ENCODE peak calls at places on chromosomes 1 and 21, in ten cellular contexts. X, F, N, C, H, I, E, L, A and U are unnamed samples.

GRCh38 chr1:179310721-179311120 is 17.1 kb downstream of the SOAT1 start:
- DNase-seq in L (no peak), N (no peak), F (peak), X (peak), H (peak), C (no peak), E (no peak), A (peak), I (peak), U (no peak)

GRCh38 chr1:1022322-1023090 is 2.6 kb downstream of the AGRN start:
- DNase-seq in C (no peak), N (no peak), X (no peak), I (no peak), E (no peak), H (no peak), A (no peak), F (no peak), L (no peak), U (no peak)

GRCh38 chr1:4755301-4756183 is 101.1 kb downstream of the AJAP1 start:
- DNase-seq in X (no peak), L (no peak), A (no peak), N (no peak), C (no peak), H (no peak), E (no peak), I (peak), F (peak), U (no peak)

GRCh38 chr1:199612976-199613774 is 414.3 kb upstream of the NR5A2 start:
- DNase-seq in A (no peak), C (no peak), X (no peak), E (no peak), I (peak), L (no peak), F (peak), H (no peak), N (no peak), U (no peak)

GRCh38 chr1:84442256-84442655 is 36.8 kb upstream of the RPF1 start:
- DNase-seq in E (no peak), C (no peak), I (peak), H (no peak), X (peak), N (no peak), A (peak), L (no peak), F (peak), U (peak)

GRCh38 chr1:10724052-10724494 is 72.4 kb downstream of the CASZ1 start:
- DNase-seq in E (no peak), L (peak), F (peak), H (peak), C (peak), A (peak), N (no peak), I (peak), X (peak), U (no peak)

GRCh38 chr1:224637510-224637909 is 21.4 kb downstream of the CNIH3 start:
- DNase-seq in H (peak), E (no peak), F (peak), I (peak), A (peak), C (no peak), X (no peak), L (no peak), N (no peak), U (peak)

GRCh38 chr1:64060611-64061302 is 142.7 kb upstream of the UBE2U start:
- DNase-seq in L (no peak), I (peak), C (no peak), E (no peak), F (no peak), X (no peak), N (no peak), H (no peak), A (no peak), U (no peak)

GRCh38 chr1:86472165-86472564 is 3.4 kb downstream of the CLCA1 start:
- DNase-seq in L (no peak), X (no peak), C (no peak), N (no peak), A (no peak), H (no peak), E (no peak), I (no peak), F (no peak), U (no peak)

GRCh38 chr1:173202430-173203145 is 4.5 kb downstream of the TNFSF4 start:
- DNase-seq in E (no peak), A (peak), N (no peak), I (peak), X (peak), L (no peak), F (peak), H (no peak), C (no peak), U (peak)

GRCh38 chr1:227753999-227754764 is 18.9 kb downstream of the SNAP47 start:
- DNase-seq in X (no peak), L (no peak), C (peak), H (peak), A (no peak), I (peak), E (peak), N (no peak), F (peak), U (no peak)

GRCh38 chr1:89927478-89927877 is 67.4 kb upstream of the ZNF326 start:
- DNase-seq in A (no peak), H (no peak), I (no peak), E (no peak), X (no peak), N (no peak), L (no peak), C (no peak), F (no peak), U (no peak)

GRCh38 chr1:93414749-93415148 is 33.2 kb upstream of the FNBP1L start:
- DNase-seq in X (no peak), L (no peak), F (no peak), N (no peak), A (no peak), H (no peak), E (no peak), I (no peak), C (no peak), U (no peak)

GRCh38 chr1:223207293-223208066 is 64.4 kb upstream of the TLR5 start:
- DNase-seq in I (peak), X (no peak), H (no peak), E (no peak), L (no peak), F (peak), C (no peak), A (no peak), N (no peak), U (no peak)

GRCh38 chr1:21451212-21451611 is 11.3 kb downstream of the NBPF3 start:
- DNase-seq in L (no peak), E (no peak), C (no peak), I (peak), N (no peak), X (no peak), A (peak), H (no peak), F (peak), U (no peak)

GRCh38 chr1:1148061-1148460 is 25.6 kb upstream of the TTLL10 start:
- DNase-seq in F (no peak), E (no peak), N (no peak), A (no peak), I (no peak), X (no peak), H (no peak), C (no peak), L (no peak), U (no peak)

GRCh38 chr1:151157067-151157531 is 650 bp downstream of the TNFAIP8L2 start:
- DNase-seq in E (no peak), X (no peak), A (no peak), L (no peak), I (no peak), N (no peak), C (no peak), F (no peak), H (no peak), U (no peak)

GRCh38 chr1:236440373-236440772 is 46.3 kb downstream of the EDARADD start:
- DNase-seq in A (no peak), F (no peak), N (no peak), X (no peak), I (no peak), C (no peak), H (no peak), E (no peak), L (no peak), U (no peak)

GRCh38 chr1:248851390-248851789 is 7.5 kb downstream of the ZNF692 start:
- DNase-seq in L (no peak), F (no peak), X (no peak), H (no peak), N (peak), I (no peak), C (no peak), E (no peak), A (no peak), U (no peak)

GRCh38 chr1:230186003-230186863 is 119.2 kb downstream of the GALNT2 start:
- DNase-seq in X (peak), E (no peak), L (peak), I (peak), C (peak), N (peak), H (peak), F (peak), A (peak), U (peak)

GRCh38 chr1:31784356-31785019 is 20.3 kb upstream of the ADGRB2 start:
- DNase-seq in X (no peak), C (no peak), H (no peak), E (peak), L (peak), I (no peak), F (no peak), A (no peak), N (peak), U (no peak)

GRCh38 chr1:207077470-207078377 is 10.9 kb upstream of the C4BPB start:
- DNase-seq in E (no peak), N (no peak), C (no peak), A (peak), L (no peak), F (peak), I (peak), X (peak), H (peak), U (peak)

GRCh38 chr1:16013908-16014258 is 4.0 kb downstream of the HSPB7 start:
- DNase-seq in L (no peak), A (no peak), X (no peak), H (no peak), F (no peak), E (peak), C (no peak), I (no peak), N (no peak), U (no peak)

GRCh38 chr1:224589006-224589405 is 27.1 kb upstream of the CNIH3 start:
- DNase-seq in N (no peak), L (no peak), X (no peak), A (no peak), E (no peak), H (no peak), I (peak), F (peak), C (no peak), U (no peak)

GRCh38 chr1:241413386-241413785 is 56.4 kb upstream of the RGS7 start:
- DNase-seq in N (no peak), L (no peak), E (no peak), X (peak), I (peak), A (peak), F (peak), H (no peak), C (no peak), U (peak)

GRCh38 chr1:167605576-167605975 is 24.5 kb upstream of the RCSD1 start:
- DNase-seq in E (no peak), I (no peak), L (no peak), F (no peak), C (no peak), H (no peak), A (no peak), X (no peak), N (peak), U (no peak)

GRCh38 chr1:1067284-1068076 is 6.6 kb downstream of the RNF223 start:
- DNase-seq in C (no peak), F (no peak), A (no peak), X (no peak), N (no peak), E (no peak), L (peak), H (no peak), I (no peak), U (no peak)

GRCh38 chr1:110829955-110830553 is 42.9 kb upstream of the CD53 start:
- DNase-seq in A (no peak), I (peak), C (no peak), H (no peak), N (no peak), F (peak), X (peak), E (no peak), L (no peak), U (no peak)

GRCh38 chr21:28729887-28730286 is 262.8 kb downstream of the LTN1 start:
- DNase-seq in N (no peak), C (no peak), X (no peak), F (no peak), L (no peak), E (no peak), A (no peak), H (no peak), I (no peak), U (no peak)

GRCh38 chr1:212583643-212584042 is 24.9 kb upstream of the ATF3 start:
- DNase-seq in F (no peak), I (no peak), H (no peak), N (no peak), C (no peak), A (no peak), E (no peak), X (no peak), L (no peak), U (no peak)

GRCh38 chr21:46195595-46196195 is 11.4 kb upstream of the SPATC1L start:
- DNase-seq in L (peak), N (peak), A (no peak), X (no peak), I (no peak), H (no peak), F (no peak), C (no peak), E (peak), U (no peak)

GRCh38 chr1:216562383-216562782 is 139.1 kb upstream of the USH2A start:
- DNase-seq in C (no peak), N (no peak), A (no peak), I (no peak), F (no peak), H (no peak), X (no peak), E (no peak), L (no peak), U (no peak)

GRCh38 chr1:64302971-64303370 is 99.5 kb downstream of the UBE2U start:
- DNase-seq in H (no peak), X (no peak), N (no peak), C (no peak), E (no peak), A (no peak), I (peak), F (peak), L (no peak), U (no peak)

GRCh38 chr1:228882041-228882784 is 146.9 kb downstream of the RHOU start:
- DNase-seq in X (no peak), N (peak), C (no peak), E (no peak), A (no peak), H (no peak), F (no peak), I (no peak), L (no peak), U (no peak)

GRCh38 chr1:221794079-221794670 is 52.3 kb upstream of the DUSP10 start:
- DNase-seq in A (peak), I (peak), C (no peak), X (no peak), F (peak), L (no peak), H (no peak), E (no peak), N (no peak), U (no peak)

GRCh38 chr1:63909511-63909910 is 135.7 kb downstream of the ROR1 start:
- DNase-seq in I (no peak), A (no peak), C (no peak), F (peak), E (no peak), L (no peak), X (no peak), N (no peak), H (no peak), U (no peak)

GRCh38 chr1:117180571-117180970 is 30.2 kb downstream of the VTCN1 start:
- DNase-seq in F (no peak), C (no peak), H (no peak), E (peak), L (no peak), N (no peak), A (no peak), I (no peak), X (no peak), U (no peak)

GRCh38 chr1:194469282-194469681 is 1282.9 kb upstream of the B3GALT2 start:
- DNase-seq in A (no peak), L (no peak), E (no peak), F (no peak), I (no peak), H (no peak), C (no peak), N (no peak), X (no peak), U (no peak)

GRCh38 chr1:194466706-194467105 is 1280.3 kb upstream of the B3GALT2 start:
- DNase-seq in L (no peak), A (no peak), H (no peak), N (no peak), E (no peak), F (no peak), C (no peak), X (no peak), I (peak), U (no peak)
- TF ChIP-seq CTCF in L (no peak), A (peak), H (no peak), N (no peak), E (no peak), F (no peak), C (no peak), X (peak), I (peak), U (no peak)

GRCh38 chr21:36734367-36735200 is 35.7 kb downstream of the SIM2 start:
- DNase-seq in F (no peak), A (no peak), N (peak), E (no peak), H (no peak), C (no peak), I (no peak), X (no peak), L (no peak), U (no peak)

GRCh38 chr21:36730291-36731281 is 31.7 kb downstream of the SIM2 start:
- DNase-seq in A (no peak), H (no peak), E (no peak), I (peak), L (no peak), X (no peak), N (peak), C (no peak), F (no peak), U (no peak)

GRCh38 chr21:36733857-36734256 is 34.9 kb downstream of the SIM2 start:
- DNase-seq in X (no peak), L (no peak), E (no peak), N (peak), H (no peak), A (no peak), I (no peak), C (no peak), F (no peak), U (no peak)

GRCh38 chr21:36732217-36732616 is 33.3 kb downstream of the SIM2 start:
- DNase-seq in N (peak), E (no peak), F (no peak), H (no peak), A (no peak), I (no peak), L (no peak), X (no peak), C (no peak), U (no peak)

GRCh38 chr21:36732761-36733160 is 33.8 kb downstream of the SIM2 start:
- DNase-seq in L (no peak), N (peak), H (no peak), F (no peak), I (no peak), A (no peak), C (no peak), X (no peak), E (no peak), U (no peak)
- TF ChIP-seq CTCF in L (no peak), N (no peak), H (no peak), F (no peak), I (no peak), A (no peak), C (no peak), X (no peak), E (no peak), U (no peak)

GRCh38 chr1:219805191-219805590 is 123.2 kb downstream of the SLC30A10 start:
- DNase-seq in N (no peak), H (no peak), C (no peak), F (no peak), A (no peak), L (no peak), X (no peak), I (no peak), E (no peak), U (no peak)
- TF ChIP-seq CTCF in N (no peak), H (no peak), C (no peak), F (no peak), A (peak), L (no peak), X (peak), I (no peak), E (no peak), U (peak)

DNA sequence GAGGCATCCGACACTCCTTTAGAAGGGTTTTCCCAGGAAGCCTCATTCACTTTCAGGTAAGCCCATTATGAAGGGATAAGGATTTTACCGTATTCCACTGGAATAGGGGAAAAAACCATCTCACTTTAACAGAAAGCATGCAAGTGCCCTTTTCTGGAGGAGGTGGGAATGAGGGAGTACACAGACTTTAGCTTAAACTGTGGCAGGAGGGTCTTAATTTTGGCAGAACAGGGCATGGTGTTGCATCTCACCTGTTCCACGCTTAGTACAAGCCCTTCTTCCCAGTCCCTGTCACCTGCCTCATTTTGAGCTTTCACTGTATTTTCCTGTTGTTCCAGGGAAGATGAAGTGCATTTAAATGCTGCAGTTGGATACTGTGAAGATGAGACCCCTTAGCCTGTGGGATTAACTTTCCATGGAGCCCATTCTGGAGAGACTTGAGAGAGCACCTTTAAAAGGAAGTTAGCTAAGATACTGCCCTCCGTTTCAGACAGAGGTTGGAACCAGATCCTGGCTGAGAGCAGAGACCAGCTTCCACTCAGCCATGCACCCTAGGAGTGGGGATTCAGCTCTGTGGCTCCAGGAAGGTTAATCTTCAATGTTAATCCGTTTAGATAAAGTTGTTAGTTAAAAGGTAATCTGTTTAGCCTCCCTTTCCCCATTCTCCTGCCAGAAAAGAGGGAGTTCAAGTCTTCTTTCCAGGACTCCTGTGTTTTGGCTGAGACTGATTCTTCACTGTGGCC is 42.6 kb downstream of the PBX1 start:
- DNase-seq in E (no peak), C (no peak), L (no peak), I (no peak), A (no peak), X (no peak), N (no peak), H (no peak), F (no peak), U (no peak)
- TF ChIP-seq CTCF in E (no peak), C (no peak), L (no peak), I (no peak), A (no peak), X (no peak), N (no peak), H (no peak), F (no peak), U (no peak)

DNA sequence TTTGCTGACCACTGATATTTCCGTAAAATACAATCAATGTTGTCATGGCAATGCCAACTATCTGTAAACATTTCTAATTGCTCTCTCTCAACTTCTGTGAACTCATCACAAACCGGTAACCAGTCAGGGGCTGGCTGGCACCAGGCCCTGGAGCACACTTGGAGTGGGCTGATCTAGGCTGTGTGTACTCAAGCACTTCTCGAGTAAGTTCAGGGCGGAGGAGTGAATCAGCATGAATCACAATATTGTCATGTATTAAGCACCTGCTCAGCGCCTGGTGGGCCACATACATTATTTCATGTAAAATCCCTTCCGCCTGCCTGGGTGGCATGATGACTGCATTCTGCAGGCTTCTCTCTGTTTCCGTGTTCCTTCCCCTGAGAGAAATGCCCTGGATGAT is 212.4 kb downstream of the FOXD2 start:
- DNase-seq in L (peak), A (peak), X (peak), F (peak), I (peak), N (peak), C (no peak), E (no peak), H (no peak), U (peak)
- TF ChIP-seq CTCF in L (no peak), A (no peak), X (no peak), F (no peak), I (no peak), N (no peak), C (no peak), E (no peak), H (no peak), U (no peak)

GRCh38 chr1:42183646-42184268 is 19.2 kb upstream of the GUCA2A start:
- DNase-seq in L (no peak), X (no peak), C (no peak), F (no peak), I (no peak), H (no peak), N (no peak), E (no peak), A (no peak), U (no peak)
- TF ChIP-seq CTCF in L (no peak), X (no peak), C (no peak), F (no peak), I (no peak), H (no peak), N (no peak), E (no peak), A (no peak), U (no peak)

GRCh38 chr1:243432136-243432535 is 176.3 kb downstream of the SDCCAG8 start:
- DNase-seq in X (no peak), L (no peak), C (no peak), I (no peak), E (no peak), A (no peak), N (no peak), F (no peak), H (no peak), U (no peak)

GRCh38 chr1:243438815-243439214 is 183.0 kb downstream of the SDCCAG8 start:
- DNase-seq in E (no peak), I (peak), N (no peak), A (no peak), H (no peak), F (no peak), L (no peak), C (no peak), X (no peak), U (no peak)

GRCh38 chr1:243434594-243434993 is 178.8 kb downstream of the SDCCAG8 start:
- DNase-seq in A (no peak), L (no peak), X (no peak), E (no peak), H (no peak), F (no peak), C (no peak), I (peak), N (no peak), U (no peak)

GRCh38 chr1:243433737-243434370 is 178.0 kb downstream of the SDCCAG8 start:
- DNase-seq in C (no peak), A (no peak), X (no peak), E (no peak), L (no peak), F (no peak), N (no peak), I (peak), H (no peak), U (no peak)

GRCh38 chr1:243435824-243436223 is 180.0 kb downstream of the SDCCAG8 start:
- DNase-seq in L (no peak), C (no peak), X (no peak), H (no peak), F (no peak), I (no peak), E (no peak), A (no peak), N (no peak), U (no peak)
- TF ChIP-seq CTCF in L (no peak), C (no peak), X (no peak), H (no peak), F (no peak), I (no peak), E (no peak), A (peak), N (no peak), U (no peak)